ENCODE peak calls at places on chromosomes 16 and 17, in four cellular contexts. One of them, this sample, is unnamed.

GRCh38 chr16:86828653-86829052 is 250.3 kb downstream of the FOXL1 start:
- DNase-seq in prostate gland: no peak
- DNase-seq in fibroblast of lung: no peak
- DNase-seq in cardiac muscle cell: no peak
- DNase-seq in this sample: no peak

GRCh38 chr16:64339052-64339770 is 782.7 kb downstream of the CDH11 start:
- DNase-seq in cardiac muscle cell: no peak
- DNase-seq in prostate gland: no peak
- DNase-seq in fibroblast of lung: peak
- DNase-seq in this sample: no peak

GRCh38 chr16:71709231-71709781 is 15.2 kb downstream of the PHLPP2 start:
- DNase-seq in cardiac muscle cell: no peak
- DNase-seq in prostate gland: no peak
- DNase-seq in fibroblast of lung: peak
- DNase-seq in this sample: no peak

GRCh38 chr17:45305532-45306087 is 11.2 kb downstream of the MAP3K14 start:
- DNase-seq in fibroblast of lung: peak
- DNase-seq in prostate gland: no peak
- DNase-seq in cardiac muscle cell: no peak
- DNase-seq in this sample: no peak

GRCh38 chr16:2973081-2973480 is 3.9 kb downstream of the PAQR4 start:
- DNase-seq in fibroblast of lung: no peak
- DNase-seq in prostate gland: peak
- DNase-seq in cardiac muscle cell: no peak
- DNase-seq in this sample: no peak

GRCh38 chr17:41695954-41696720 is 7.5 kb downstream of the EIF1 start:
- DNase-seq in prostate gland: no peak
- DNase-seq in fibroblast of lung: peak
- DNase-seq in cardiac muscle cell: peak
- DNase-seq in this sample: peak

GRCh38 chr17:44374306-44375195 is 10.9 kb upstream of the FAM171A2 start:
- DNase-seq in prostate gland: no peak
- DNase-seq in fibroblast of lung: no peak
- DNase-seq in cardiac muscle cell: no peak
- DNase-seq in this sample: no peak

GRCh38 chr17:52762794-52763167 is 604.3 kb upstream of the CA10 start:
- DNase-seq in cardiac muscle cell: no peak
- DNase-seq in prostate gland: no peak
- DNase-seq in fibroblast of lung: no peak
- DNase-seq in this sample: no peak

GRCh38 chr17:76174072-76174471 is 33.0 kb upstream of the FOXJ1 start:
- DNase-seq in cardiac muscle cell: no peak
- DNase-seq in fibroblast of lung: no peak
- DNase-seq in prostate gland: peak
- DNase-seq in this sample: peak

GRCh38 chr16:80323808-80324195 is 217.0 kb upstream of the DYNLRB2 start:
- DNase-seq in prostate gland: no peak
- DNase-seq in cardiac muscle cell: no peak
- DNase-seq in fibroblast of lung: no peak
- DNase-seq in this sample: no peak

GRCh38 chr16:12753203-12754023 is 50.3 kb downstream of the CPPED1 start:
- DNase-seq in cardiac muscle cell: no peak
- DNase-seq in prostate gland: no peak
- DNase-seq in fibroblast of lung: no peak
- DNase-seq in this sample: no peak

GRCh38 chr16:1163567-1164055 is 10.7 kb downstream of the CACNA1H start:
- DNase-seq in cardiac muscle cell: no peak
- DNase-seq in prostate gland: no peak
- DNase-seq in fibroblast of lung: no peak
- DNase-seq in this sample: no peak

GRCh38 chr17:58679263-58680037 is 12.4 kb downstream of the TEX14 start:
- DNase-seq in cardiac muscle cell: no peak
- DNase-seq in prostate gland: no peak
- DNase-seq in fibroblast of lung: peak
- DNase-seq in this sample: peak

GRCh38 chr17:61291457-61292311 is 108.0 kb upstream of the TBX2 start:
- DNase-seq in prostate gland: peak
- DNase-seq in fibroblast of lung: peak
- DNase-seq in cardiac muscle cell: no peak
- DNase-seq in this sample: peak

GRCh38 chr17:78340183-78340955 is 19.5 kb downstream of the SOCS3 start:
- DNase-seq in fibroblast of lung: no peak
- DNase-seq in prostate gland: no peak
- DNase-seq in cardiac muscle cell: no peak
- DNase-seq in this sample: no peak

GRCh38 chr17:63984651-63985386 is 12.1 kb upstream of the SCN4A start:
- DNase-seq in prostate gland: no peak
- DNase-seq in cardiac muscle cell: no peak
- DNase-seq in fibroblast of lung: peak
- DNase-seq in this sample: no peak

GRCh38 chr16:3578610-3579551 is 1.7 kb upstream of the NLRC3 start:
- DNase-seq in prostate gland: no peak
- DNase-seq in fibroblast of lung: no peak
- DNase-seq in cardiac muscle cell: no peak
- DNase-seq in this sample: no peak

GRCh38 chr16:50360779-50361178 is 8.0 kb downstream of the BRD7 start:
- DNase-seq in prostate gland: no peak
- DNase-seq in cardiac muscle cell: no peak
- DNase-seq in fibroblast of lung: no peak
- DNase-seq in this sample: no peak

GRCh38 chr17:50511058-50511457 is 2.8 kb downstream of the MYCBPAP start:
- DNase-seq in prostate gland: no peak
- DNase-seq in fibroblast of lung: peak
- DNase-seq in cardiac muscle cell: peak
- DNase-seq in this sample: no peak

GRCh38 chr17:47850373-47850691 is 631 bp downstream of the SP6 start:
- DNase-seq in fibroblast of lung: no peak
- DNase-seq in prostate gland: no peak
- DNase-seq in cardiac muscle cell: no peak
- DNase-seq in this sample: no peak
- H3K4me3 ChIP-seq in fibroblast of lung: peak
- H3K4me3 ChIP-seq in prostate gland: peak
- H3K4me3 ChIP-seq in cardiac muscle cell: peak
- H3K4me3 ChIP-seq in this sample: peak

DNA sequence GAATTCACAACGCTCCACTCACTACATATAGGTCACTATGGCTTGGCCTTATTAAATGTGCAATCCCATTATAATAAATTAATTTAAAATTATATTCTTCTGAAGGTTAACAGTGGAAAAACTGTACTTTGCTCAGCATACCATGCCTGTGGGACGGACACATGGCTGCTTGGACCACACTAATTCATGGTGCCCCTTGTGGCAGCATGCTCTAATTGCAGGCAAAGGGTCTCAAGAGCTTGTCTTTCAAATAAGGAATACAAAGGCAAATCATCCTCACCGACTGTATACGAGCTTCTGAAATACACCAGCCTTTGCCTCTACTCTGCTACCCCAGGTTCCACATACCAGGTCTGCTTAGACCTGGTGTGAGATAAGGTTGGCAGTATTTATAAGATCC is 11.7 kb downstream of the SMPD3 start:
- DNase-seq in prostate gland: no peak
- DNase-seq in fibroblast of lung: no peak
- DNase-seq in cardiac muscle cell: no peak
- DNase-seq in this sample: no peak
- TF ChIP-seq CTCF in prostate gland: no peak
- TF ChIP-seq CTCF in fibroblast of lung: peak
- TF ChIP-seq CTCF in cardiac muscle cell: peak
- TF ChIP-seq CTCF in this sample: peak

GRCh38 chr17:81518785-81519283 is 6.2 kb upstream of the ACTG1 start:
- DNase-seq in prostate gland: no peak
- DNase-seq in cardiac muscle cell: peak
- DNase-seq in fibroblast of lung: no peak
- DNase-seq in this sample: no peak

GRCh38 chr17:81518113-81518784 is 5.7 kb upstream of the ACTG1 start:
- DNase-seq in prostate gland: no peak
- DNase-seq in cardiac muscle cell: peak
- DNase-seq in fibroblast of lung: peak
- DNase-seq in this sample: no peak

GRCh38 chr17:81517339-81518112 is 4.9 kb upstream of the ACTG1 start:
- DNase-seq in prostate gland: no peak
- DNase-seq in fibroblast of lung: no peak
- DNase-seq in cardiac muscle cell: peak
- DNase-seq in this sample: no peak

GRCh38 chr17:81520021-81520894 is 7.7 kb upstream of the ACTG1 start:
- DNase-seq in prostate gland: no peak
- DNase-seq in fibroblast of lung: no peak
- DNase-seq in cardiac muscle cell: peak
- DNase-seq in this sample: no peak

DNA sequence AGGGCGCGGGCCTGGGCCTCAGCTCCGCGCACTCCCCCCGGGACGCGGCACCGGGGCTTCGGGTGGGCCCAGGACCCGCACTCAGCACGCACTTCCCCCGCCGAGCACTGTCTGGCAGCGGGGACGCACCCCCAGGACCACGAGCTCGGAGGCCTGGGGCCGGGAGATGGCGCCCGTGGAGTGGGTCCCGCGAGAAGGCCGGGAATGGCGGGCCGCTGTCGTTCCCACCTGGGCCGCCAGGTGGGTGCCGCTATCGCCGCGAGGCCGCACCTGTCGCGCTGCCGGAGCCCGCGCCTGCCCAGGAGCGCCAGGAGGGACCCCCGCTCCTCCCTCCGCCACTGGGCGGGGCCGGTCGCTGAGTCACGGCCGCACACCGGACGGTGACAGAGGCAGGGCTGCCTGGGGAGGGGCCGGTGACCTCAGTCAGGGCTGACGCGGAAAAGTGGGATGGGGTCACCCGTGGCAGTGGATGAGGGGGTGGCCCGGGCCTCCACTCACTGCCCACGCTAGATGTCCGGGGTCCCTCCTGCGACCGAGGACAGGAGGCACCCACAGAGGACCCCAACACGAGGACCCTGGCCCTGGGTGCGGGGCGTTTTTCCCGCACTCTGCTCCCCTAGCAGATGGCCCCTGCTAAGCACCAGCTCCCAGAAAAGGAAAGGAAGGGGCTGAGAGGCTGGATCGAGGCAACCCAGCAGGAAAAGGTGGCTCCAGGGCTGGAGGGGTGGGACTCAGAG is 6.9 kb upstream of the ACTG1 start:
- DNase-seq in prostate gland: peak
- DNase-seq in fibroblast of lung: no peak
- DNase-seq in cardiac muscle cell: peak
- DNase-seq in this sample: no peak
- H3K4me3 ChIP-seq in prostate gland: peak
- H3K4me3 ChIP-seq in fibroblast of lung: peak
- H3K4me3 ChIP-seq in cardiac muscle cell: peak
- H3K4me3 ChIP-seq in this sample: peak

DNA sequence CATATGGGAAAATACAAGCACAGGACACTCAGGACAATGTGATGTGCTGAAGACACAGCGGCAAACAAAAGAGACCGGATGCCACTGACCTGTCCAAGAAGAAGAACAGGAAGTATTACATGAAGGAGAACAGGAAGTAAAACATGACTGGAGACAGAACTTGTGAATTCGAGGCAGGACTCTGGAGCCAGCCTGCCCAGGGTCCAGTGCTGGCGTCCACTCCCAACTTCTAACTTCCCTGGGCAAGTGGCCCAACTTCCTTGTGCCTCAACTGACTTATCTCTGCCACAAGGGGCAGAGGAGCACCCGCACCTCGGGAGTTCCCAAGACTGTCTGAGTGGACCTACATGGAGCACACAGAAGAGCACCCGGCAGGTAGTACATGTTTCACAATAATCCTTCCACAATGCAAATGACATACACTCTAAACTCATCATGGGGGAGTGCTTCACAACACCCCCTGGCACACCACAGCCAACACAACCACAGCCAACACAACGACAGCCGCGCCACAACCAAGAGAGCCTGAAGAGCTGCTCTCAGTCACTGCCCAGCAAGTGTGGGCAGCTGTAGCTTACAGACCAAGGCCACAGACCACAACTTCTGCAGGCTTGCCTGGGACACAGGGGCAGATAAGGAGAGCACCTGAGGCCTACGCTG is 36.6 kb downstream of the ANKRD11 start:
- DNase-seq in prostate gland: no peak
- DNase-seq in cardiac muscle cell: no peak
- DNase-seq in fibroblast of lung: no peak
- DNase-seq in this sample: peak
- TF ChIP-seq CTCF in prostate gland: no peak
- TF ChIP-seq CTCF in cardiac muscle cell: peak
- TF ChIP-seq CTCF in fibroblast of lung: peak
- TF ChIP-seq CTCF in this sample: peak

GRCh38 chr17:60036796-60037677 is 41.7 kb downstream of the HEATR6 start:
- DNase-seq in prostate gland: peak
- DNase-seq in fibroblast of lung: peak
- DNase-seq in cardiac muscle cell: peak
- DNase-seq in this sample: peak
- H3K4me3 ChIP-seq in prostate gland: no peak
- H3K4me3 ChIP-seq in fibroblast of lung: no peak
- H3K4me3 ChIP-seq in cardiac muscle cell: no peak
- H3K4me3 ChIP-seq in this sample: no peak

GRCh38 chr16:85148959-85149358 is 36.7 kb upstream of the CIBAR2 start:
- DNase-seq in fibroblast of lung: no peak
- DNase-seq in cardiac muscle cell: no peak
- DNase-seq in prostate gland: no peak
- DNase-seq in this sample: peak
- TF ChIP-seq CTCF in fibroblast of lung: no peak
- TF ChIP-seq CTCF in cardiac muscle cell: no peak
- TF ChIP-seq CTCF in prostate gland: no peak
- TF ChIP-seq CTCF in this sample: no peak

This sample was measured in LNCaP clone FGC.